ENCODE peak calls at places on chromosomes 7 and 10, in seven cellular contexts. E is nephron progenitor cell, B is H9, X is mucosa of descending colon, H is A549, G is chondrocyte, Q is CD14-positive monocyte. M is an unnamed sample.

GRCh38 chr7:74544706-74545469 is 91.2 kb downstream of the GTF2IRD1 start:
- DNase-seq in E (peak; percentile 36), B (peak; percentile 70), X (no peak), H (peak; percentile 42), G (no peak), Q (no peak), M (peak; percentile 62)

GRCh38 chr10:60613434-60613833 is 164.8 kb upstream of the CDK1 start:
- DNase-seq in E (no peak), B (no peak), X (no peak), H (no peak), G (no peak), Q (no peak), M (no peak)

GRCh38 chr7:80896856-80897598 is 21.8 kb downstream of the SEMA3C start:
- DNase-seq in E (no peak), B (no peak), X (peak; percentile 59), H (no peak), G (no peak), Q (no peak), M (no peak)

GRCh38 chr7:128876586-128876977 is 13.9 kb downstream of the ATP6V1F start:
- DNase-seq in E (no peak), B (no peak), X (peak; percentile 71), H (no peak), G (peak; percentile 78), Q (no peak), M (peak; percentile 39)

GRCh38 chr7:35869810-35870209 is 69.0 kb downstream of the SEPTIN7 start:
- DNase-seq in E (no peak), B (no peak), X (no peak), H (no peak), G (no peak), Q (no peak), M (no peak)

GRCh38 chr7:151060416-151061234 is 1.2 kb downstream of the SLC4A2 start:
- DNase-seq in E (no peak), B (no peak), X (no peak), H (peak; percentile 79), G (no peak), Q (no peak), M (peak; percentile 86)

GRCh38 chr7:135733603-135734342 is 5.8 kb upstream of the SLC13A4 start:
- DNase-seq in E (no peak), B (no peak), X (no peak), H (no peak), G (no peak), Q (no peak), M (no peak)

GRCh38 chr7:130009848-130010688 is 41.1 kb downstream of the ZC3HC1 start:
- DNase-seq in E (no peak), B (no peak), X (no peak), H (peak; percentile 67), G (no peak), Q (peak; percentile 79), M (peak; percentile 53)

GRCh38 chr10:92142512-92142911 is 148.4 kb downstream of the CPEB3 start:
- DNase-seq in E (no peak), B (no peak), X (no peak), H (no peak), G (no peak), Q (no peak), M (no peak)
- TF ChIP-seq CTCF in E (no peak), B (peak; percentile 21), X (no peak), H (no peak), G (peak; percentile 35), Q (peak; percentile 52), M (no peak)

DNA sequence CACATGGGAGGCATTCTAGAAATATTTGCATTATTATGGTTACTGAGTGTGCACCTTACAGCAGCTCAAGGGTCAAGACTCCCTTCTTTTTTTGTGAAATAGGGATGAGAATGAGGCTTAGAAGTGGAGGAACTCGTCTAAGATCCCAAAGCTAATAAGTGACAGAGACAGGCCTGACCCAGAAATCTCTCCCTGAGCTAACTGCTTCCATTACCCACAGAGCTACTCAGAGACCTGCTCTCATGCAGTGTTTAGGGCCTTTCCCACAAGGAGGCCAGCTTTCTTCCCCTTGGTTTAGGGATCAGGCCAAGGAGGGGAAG is 301.7 kb downstream of the RPS24 start:
- DNase-seq in E (no peak), B (no peak), X (no peak), H (no peak), G (no peak), Q (no peak), M (no peak)
- TF ChIP-seq CTCF in E (no peak), B (no peak), X (no peak), H (no peak), G (no peak), Q (no peak), M (no peak)

DNA sequence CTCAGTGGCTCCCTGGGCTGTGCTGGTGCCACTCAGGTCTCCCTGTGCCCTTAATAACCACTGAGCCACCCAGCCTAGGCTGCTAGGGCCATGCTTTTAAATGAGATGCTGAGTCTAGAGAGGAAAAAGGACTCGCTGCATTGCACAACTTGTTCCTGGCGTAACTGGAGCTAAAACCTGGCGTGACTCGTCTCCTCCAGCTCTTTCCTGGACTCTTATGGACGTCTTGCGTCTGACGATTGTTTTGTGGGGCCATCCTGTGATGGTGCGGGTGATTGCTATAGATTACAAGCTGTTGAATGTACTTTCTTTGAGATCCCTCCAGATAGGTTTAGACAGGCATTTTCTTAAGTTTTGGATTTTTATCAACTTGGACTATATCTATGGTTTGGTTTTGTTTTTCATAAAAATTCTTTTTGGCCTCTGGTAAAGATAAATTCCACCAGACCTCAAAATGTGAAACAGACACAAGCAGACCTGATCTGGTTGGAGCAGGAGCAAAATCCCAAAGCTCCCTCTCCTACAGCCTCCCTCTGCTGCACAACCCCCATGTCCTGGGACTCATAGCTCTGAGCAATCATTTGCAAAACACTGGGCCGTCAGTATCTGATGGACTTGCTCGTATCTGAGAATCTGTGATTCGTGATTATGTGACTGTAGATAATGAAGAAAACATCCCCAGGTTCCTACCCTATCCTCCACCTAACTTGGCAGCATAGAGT is 230.3 kb downstream of the ARHGAP12 start:
- DNase-seq in E (no peak), B (no peak), X (no peak), H (no peak), G (no peak), Q (no peak), M (no peak)
- TF ChIP-seq CTCF in E (no peak), B (no peak), X (no peak), H (no peak), G (no peak), Q (no peak), M (no peak)

DNA sequence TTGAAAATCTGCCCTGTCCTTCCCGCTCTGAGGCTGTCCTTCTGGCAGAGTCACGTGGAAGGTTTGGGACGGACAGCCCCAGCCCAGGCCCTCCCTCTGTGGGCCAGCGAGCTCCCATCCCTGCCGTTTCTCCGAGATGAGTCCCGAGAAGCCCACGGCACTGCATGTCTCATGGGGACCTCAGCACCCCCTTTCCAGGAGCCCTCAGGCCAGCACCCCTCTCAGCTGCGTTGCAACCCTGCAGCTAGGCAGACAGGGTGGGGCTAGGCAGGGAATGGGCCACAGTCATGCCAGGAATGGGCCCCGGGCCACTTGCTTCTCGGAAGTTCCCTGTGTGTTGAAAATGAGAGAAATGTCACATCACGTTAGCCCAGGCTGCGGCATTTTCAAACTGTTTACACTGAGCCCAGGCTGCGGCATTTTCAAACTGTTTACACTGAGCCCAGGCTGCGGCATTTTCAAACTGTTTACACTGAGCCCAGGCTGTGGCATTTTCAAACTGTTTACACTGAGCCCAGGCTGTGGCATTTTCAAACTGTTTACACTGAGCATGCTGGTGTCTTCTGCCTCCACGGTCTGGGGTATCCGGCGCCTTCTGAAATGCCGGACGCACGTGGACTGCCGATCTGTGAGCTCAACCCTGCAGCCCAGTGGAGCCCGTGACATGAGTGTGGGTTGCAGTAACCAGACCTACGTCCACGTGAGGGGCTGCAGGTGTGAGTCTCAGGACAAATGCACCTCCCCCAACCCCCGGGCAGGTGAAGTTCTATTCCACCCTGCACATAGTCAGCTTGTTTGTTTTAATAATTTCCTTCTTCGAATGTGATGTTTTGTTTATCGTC is 42.6 kb downstream of the FAM20C start:
- DNase-seq in E (no peak), B (no peak), X (no peak), H (peak; percentile 67), G (no peak), Q (no peak), M (peak; percentile 53)
- TF ChIP-seq CTCF in E (no peak), B (no peak), X (no peak), H (no peak), G (no peak), Q (no peak), M (no peak)

GRCh38 chr7:48424731-48425130 is 253.5 kb downstream of the ABCA13 start:
- DNase-seq in E (peak; percentile 15), B (no peak), X (no peak), H (peak; percentile 12), G (no peak), Q (no peak), M (no peak)
- TF ChIP-seq CTCF in E (peak; percentile 59), B (peak; percentile 82), X (no peak), H (peak; percentile 43), G (peak; percentile 48), Q (no peak), M (no peak)

DNA sequence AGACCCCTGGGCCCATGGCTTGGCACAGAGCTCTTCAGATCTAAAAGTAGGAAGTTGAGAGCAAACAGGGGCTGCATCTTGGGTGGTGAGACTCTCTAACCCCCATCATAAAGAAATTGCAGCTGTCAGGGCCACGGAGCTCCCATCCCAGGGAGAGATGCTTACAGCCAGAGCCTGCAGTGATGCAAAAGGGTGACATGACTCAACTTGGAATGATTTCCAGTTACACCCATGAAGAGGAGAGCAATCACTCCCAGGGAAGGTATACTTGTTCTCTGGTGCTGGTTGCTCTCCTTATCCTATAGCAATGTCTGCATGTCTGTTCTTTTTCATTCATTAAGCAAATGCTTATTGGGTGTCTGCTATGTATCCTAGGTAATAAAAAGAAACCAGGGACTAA is 228.0 kb downstream of the RAB11FIP2 start:
- DNase-seq in E (no peak), B (no peak), X (no peak), H (no peak), G (no peak), Q (no peak), M (no peak)
- TF ChIP-seq CTCF in E (no peak), B (no peak), X (no peak), H (no peak), G (no peak), Q (no peak), M (no peak)